ENCODE peak calls at places on chromosomes 12 and 14, in seven cellular contexts. C, K, E, M, D, L and V are unnamed samples.

GRCh38 chr14:98069712-98070133 is 1202.3 kb downstream of the BCL11B start:
- DNase-seq in C (peak; percentile 25), K (no peak), E (no peak), M (no peak), D (no peak), L (no peak), V (no peak)

GRCh38 chr14:65560340-65561027 is 148.0 kb downstream of the FUT8 start:
- DNase-seq in C (peak; percentile 40), K (no peak), E (no peak), M (no peak), D (no peak), L (no peak), V (no peak)

GRCh38 chr12:116919247-116919671 is 8.5 kb downstream of the FBXW8 start:
- DNase-seq in C (no peak), K (no peak), E (no peak), M (no peak), D (no peak), L (no peak), V (no peak)

GRCh38 chr12:88600272-88600671 is 20.0 kb upstream of the KITLG start:
- DNase-seq in C (peak; percentile 84), K (no peak), E (no peak), M (no peak), D (no peak), L (no peak), V (no peak)

GRCh38 chr14:105028251-105028927 is 7.5 kb upstream of the CDCA4 start:
- DNase-seq in C (peak; percentile 48), K (no peak), E (peak; percentile 61), M (no peak), D (no peak), L (no peak), V (no peak)

GRCh38 chr12:1319215-1319614 is 275.2 kb downstream of the FBXL14 start:
- DNase-seq in C (peak; percentile 39), K (no peak), E (no peak), M (no peak), D (no peak), L (no peak), V (no peak)

GRCh38 chr12:50087995-50088394 is 2.9 kb downstream of the SMARCD1 start:
- DNase-seq in C (peak; percentile 76), K (no peak), E (no peak), M (no peak), D (no peak), L (no peak), V (no peak)

GRCh38 chr12:105393586-105393985 is 63.1 kb downstream of the C12orf75 start:
- DNase-seq in C (peak; percentile 55), K (no peak), E (no peak), M (no peak), D (no peak), L (no peak), V (no peak)

GRCh38 chr12:50520808-50521207 is 16.0 kb downstream of the DIP2B start:
- DNase-seq in C (no peak), K (no peak), E (peak; percentile 55), M (no peak), D (no peak), L (no peak), V (no peak)

GRCh38 chr14:68863610-68864300 is 70.9 kb upstream of the ZFP36L1 start:
- DNase-seq in C (no peak), K (no peak), E (no peak), M (no peak), D (no peak), L (no peak), V (no peak)

GRCh38 chr12:93832126-93832525 is 155.0 kb downstream of the CRADD start:
- DNase-seq in C (peak; percentile 53), K (no peak), E (no peak), M (no peak), D (no peak), L (no peak), V (no peak)

GRCh38 chr14:44149597-44149996 is 357.5 kb downstream of the FSCB start:
- DNase-seq in C (no peak), K (no peak), E (no peak), M (no peak), D (no peak), L (no peak), V (peak; percentile 30)

GRCh38 chr14:99757331-99758070 is 35.7 kb upstream of the EML1 start:
- DNase-seq in C (peak; percentile 97), K (no peak), E (no peak), M (no peak), D (no peak), L (no peak), V (no peak)

GRCh38 chr14:72521045-72521444 is 372.9 kb downstream of the DPF3 start:
- DNase-seq in C (no peak), K (no peak), E (no peak), M (no peak), D (no peak), L (no peak), V (no peak)

GRCh38 chr12:133156125-133156690 is 25.1 kb upstream of the ZNF268 start:
- DNase-seq in C (no peak), K (no peak), E (no peak), M (no peak), D (no peak), L (no peak), V (no peak)

DNA sequence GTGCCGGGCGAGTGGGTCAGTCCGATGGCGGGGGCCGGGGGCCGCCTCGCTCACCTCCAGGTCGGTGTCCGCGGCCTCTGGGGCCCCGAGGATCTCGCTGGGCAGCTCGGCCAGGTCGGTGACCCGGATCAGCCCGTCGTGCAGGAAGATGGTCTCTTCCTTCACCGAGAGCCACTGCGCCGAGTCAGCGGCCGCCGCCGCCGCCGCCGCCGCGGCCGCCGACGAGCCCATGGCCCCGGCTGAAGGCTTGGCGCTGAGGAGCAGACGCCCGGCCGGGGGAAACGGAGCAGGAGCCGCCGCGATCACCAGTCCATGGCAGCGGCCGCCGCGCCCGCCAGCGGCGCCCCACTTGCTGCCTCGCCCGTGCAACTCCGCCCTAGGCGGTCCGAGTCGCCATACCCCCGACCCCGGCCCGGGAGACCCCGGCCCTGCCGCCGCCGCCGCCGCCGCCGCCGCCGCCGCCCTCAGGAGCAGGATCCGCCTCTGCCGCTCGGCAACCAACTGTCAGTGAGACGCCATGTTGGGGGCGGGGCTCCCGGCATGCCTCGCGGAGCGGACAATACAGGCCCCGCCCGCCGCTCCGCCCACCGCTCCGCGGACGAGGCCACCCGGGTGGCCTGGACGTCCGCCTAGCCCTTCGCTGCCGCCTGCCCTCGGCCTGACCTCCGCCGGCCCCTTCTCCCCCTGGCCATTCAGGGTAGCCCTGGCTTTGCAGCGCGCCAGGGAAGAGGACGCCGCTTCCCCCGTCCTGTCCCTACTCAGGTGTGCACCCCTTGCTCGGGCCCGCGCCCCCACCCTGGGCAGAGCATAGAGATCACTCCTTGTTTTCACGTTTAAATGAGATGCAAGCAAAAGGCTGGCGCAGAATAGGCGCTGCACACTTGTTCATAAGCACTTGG is at the start of gene HECTD4:
- DNase-seq in C (peak; percentile 77), K (peak; percentile 96), E (peak; percentile 93), M (peak; percentile 96), D (peak; percentile 93), L (peak; percentile 75), V (peak; percentile 93)
- TF ChIP-seq CTCF in C (no peak), K (no peak), E (no peak), M (no peak), D (no peak), L (no peak), V (no peak)

GRCh38 chr12:32444895-32445294 is 45.5 kb downstream of the FGD4 start:
- DNase-seq in C (peak; percentile 47), K (no peak), E (no peak), M (no peak), D (no peak), L (no peak), V (no peak)

GRCh38 chr12:32437095-32437515 is 37.7 kb downstream of the FGD4 start:
- DNase-seq in C (peak; percentile 94), K (no peak), E (no peak), M (no peak), D (no peak), L (no peak), V (no peak)

GRCh38 chr12:32435921-32436710 is 36.8 kb downstream of the FGD4 start:
- DNase-seq in C (peak; percentile 6), K (no peak), E (no peak), M (no peak), D (no peak), L (no peak), V (no peak)

GRCh38 chr12:32443491-32443890 is 44.1 kb downstream of the FGD4 start:
- DNase-seq in C (no peak), K (no peak), E (no peak), M (no peak), D (no peak), L (no peak), V (no peak)

GRCh38 chr12:32440120-32440865 is 40.9 kb downstream of the FGD4 start:
- DNase-seq in C (no peak), K (no peak), E (no peak), M (no peak), D (no peak), L (no peak), V (no peak)
- TF ChIP-seq CTCF in C (no peak), K (no peak), E (no peak), M (no peak), D (no peak), L (no peak), V (no peak)

DNA sequence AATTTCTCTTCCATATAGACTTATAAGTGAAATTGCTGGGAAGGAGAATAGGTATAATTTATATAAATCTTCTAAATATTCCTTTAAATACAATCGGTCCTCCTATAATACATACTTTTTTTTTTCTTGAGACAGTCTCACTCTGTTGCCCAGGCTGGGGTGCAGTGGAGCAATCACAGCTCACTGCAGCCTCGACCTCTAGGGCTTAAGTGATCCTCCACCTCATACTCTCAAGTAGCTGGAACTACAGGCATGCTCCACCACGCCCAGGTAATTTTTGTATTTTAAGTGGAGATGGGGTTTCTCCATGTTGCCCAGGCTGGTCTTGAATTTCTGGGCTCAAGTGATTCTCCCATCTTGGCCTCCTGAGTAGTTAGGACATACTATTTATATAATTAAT is 29.7 kb upstream of the NPFF start:
- DNase-seq in C (no peak), K (no peak), E (no peak), M (no peak), D (no peak), L (no peak), V (no peak)
- TF ChIP-seq CTCF in C (no peak), K (no peak), E (no peak), M (no peak), D (no peak), L (no peak), V (no peak)

DNA sequence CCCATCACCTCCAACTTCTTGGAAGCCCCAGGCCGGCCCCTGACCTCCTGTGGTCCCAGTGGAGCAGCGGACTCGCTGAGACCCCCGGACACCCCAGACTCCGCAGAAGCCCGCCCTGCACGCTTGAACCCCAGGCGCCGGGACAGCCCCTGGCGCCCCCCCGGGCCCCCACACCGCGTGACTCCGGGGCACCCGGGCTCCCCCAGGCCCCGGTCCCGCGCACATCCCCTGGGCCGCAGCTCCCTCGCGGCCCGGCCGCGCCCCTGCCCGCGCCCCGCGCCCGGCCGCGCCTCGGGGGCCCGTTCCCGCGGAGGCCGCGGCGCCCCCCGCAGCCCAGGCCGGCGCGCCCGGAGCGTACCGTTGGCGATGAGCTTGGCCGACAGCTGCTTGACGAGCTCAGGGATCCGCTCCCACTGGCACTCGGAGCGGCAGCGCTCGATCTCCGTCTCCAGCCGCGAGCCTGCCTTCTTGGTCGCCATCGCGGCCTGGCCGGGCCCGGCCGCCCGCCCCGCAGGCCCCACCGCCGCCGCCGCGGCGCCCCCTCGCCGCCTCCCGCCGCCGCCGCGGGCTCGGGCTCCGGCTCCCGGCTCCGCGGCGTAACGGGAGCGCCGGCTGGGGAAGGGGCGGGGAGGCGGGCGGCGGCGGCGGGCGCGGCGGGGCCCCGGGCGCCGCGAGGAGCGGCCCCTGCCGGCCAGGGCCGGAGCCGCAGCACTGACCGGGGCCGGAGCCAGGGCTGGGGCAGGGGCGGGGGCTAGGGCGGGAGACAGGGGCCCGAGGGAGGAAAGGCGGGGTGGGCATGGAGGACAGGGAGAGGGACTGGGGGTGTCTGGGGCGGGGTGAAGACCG is at the start of gene TTC7B:
- DNase-seq in C (peak; percentile 25), K (no peak), E (no peak), M (peak; percentile 50), D (peak; percentile 33), L (no peak), V (peak; percentile 52)
- TF ChIP-seq CTCF in C (no peak), K (peak; percentile 39), E (no peak), M (no peak), D (no peak), L (peak; percentile 30), V (no peak)